ENCODE peak calls at places on chromosome 14, in ten cellular contexts. W is IMR-90, C is testis, O is cardiac muscle cell, J is colonic mucosa, L is neuronal stem cell, Y is vagina, M is mesenchymal stem cell, U is Panc1, R is pancreas. V is an unnamed sample. For H3K9me3, H3K4me1 and H3K36me3, the result is how much of the 10 kb centered on the place peaks cover.

GRCh38 chr14:57390806-57391562 is 598 bp downstream of the NAA30 start:
- DNase-seq in W (peak), R (peak), U (no peak), Y (no peak), L (peak), C (peak), O (peak), J (peak), M (peak), V (peak)

GRCh38 chr14:60662987-60663386 is 13.7 kb upstream of the SIX1 start:
- DNase-seq in J (no peak), W (no peak), R (no peak), Y (no peak), U (no peak), C (no peak), L (no peak), M (no peak), O (no peak), V (no peak)

GRCh38 chr14:89992273-89992672 is 36.5 kb downstream of the TDP1 start:
- DNase-seq in M (no peak), W (no peak), C (no peak), O (no peak), R (no peak), L (no peak), J (no peak), Y (no peak), U (no peak), V (no peak)

GRCh38 chr14:24483604-24484252 is 24.3 kb downstream of the CMA1 start:
- DNase-seq in L (no peak), R (no peak), J (no peak), W (peak), M (peak), O (peak), Y (no peak), C (no peak), U (no peak), V (no peak)

GRCh38 chr14:94906991-94907587 is 137.2 kb upstream of the GSC start:
- DNase-seq in W (no peak), R (no peak), Y (no peak), O (no peak), C (no peak), L (no peak), U (no peak), M (no peak), J (no peak), V (no peak)

GRCh38 chr14:33946679-33947078 is 4.2 kb downstream of the EGLN3 start:
- DNase-seq in O (no peak), C (no peak), M (no peak), L (no peak), R (no peak), W (no peak), Y (no peak), J (no peak), U (no peak), V (no peak)

GRCh38 chr14:51950007-51950406 is 39.3 kb upstream of the RTRAF start:
- DNase-seq in U (no peak), O (no peak), R (no peak), C (no peak), J (no peak), L (no peak), W (no peak), Y (no peak), M (no peak), V (no peak)

GRCh38 chr14:70964492-70964891 is 57.2 kb downstream of the PCNX1 start:
- DNase-seq in L (no peak), C (no peak), R (no peak), Y (no peak), M (no peak), J (no peak), U (no peak), W (no peak), O (no peak), V (no peak)

GRCh38 chr14:55579724-55580400 is at the start of gene KTN1:
- DNase-seq in W (peak), L (peak), O (peak), M (peak), R (peak), C (peak), U (no peak), J (peak), Y (no peak), V (peak)

GRCh38 chr14:50062438-50063039 is 53.8 kb downstream of the VCPKMT start:
- DNase-seq in C (no peak), W (peak), L (no peak), Y (no peak), R (no peak), J (peak), O (peak), M (peak), U (no peak), V (no peak)

GRCh38 chr14:79411403-79412174 is 799.7 kb downstream of the DIO2 start:
- DNase-seq in J (no peak), Y (no peak), U (no peak), R (no peak), O (no peak), W (peak), C (no peak), M (no peak), L (no peak), V (no peak)

GRCh38 chr14:96271421-96271762 is 15.4 kb downstream of the BDKRB1 start:
- DNase-seq in C (no peak), L (no peak), O (no peak), U (no peak), J (no peak), R (no peak), Y (peak), W (no peak), M (no peak), V (no peak)

GRCh38 chr14:88326352-88327103 is 3.5 kb upstream of the KCNK10 start:
- DNase-seq in C (no peak), L (no peak), J (no peak), U (no peak), M (no peak), W (no peak), O (peak), R (no peak), Y (no peak), V (no peak)

GRCh38 chr14:100537701-100538565 is 49.3 kb downstream of the BEGAIN start:
- DNase-seq in O (no peak), U (no peak), R (peak), L (no peak), W (no peak), C (no peak), M (no peak), Y (no peak), J (peak), V (no peak)

GRCh38 chr14:61472801-61473376 is 151.5 kb downstream of the PRKCH start:
- DNase-seq in C (no peak), J (no peak), O (no peak), L (no peak), U (no peak), Y (peak), R (no peak), W (peak), M (peak), V (no peak)

GRCh38 chr14:70871863-70872677 is 35.2 kb upstream of the PCNX1 start:
- DNase-seq in W (no peak), J (no peak), U (no peak), M (peak), R (no peak), L (no peak), Y (no peak), C (no peak), O (no peak), V (no peak)

GRCh38 chr14:100665518-100666032 is 61.1 kb upstream of the DLK1 start:
- DNase-seq in L (no peak), R (no peak), W (no peak), M (no peak), U (no peak), O (no peak), C (peak), J (peak), Y (no peak), V (no peak)

GRCh38 chr14:79432640-79433039 is 778.7 kb downstream of the DIO2 start:
- DNase-seq in W (no peak), R (no peak), M (no peak), C (no peak), O (no peak), J (no peak), Y (no peak), L (no peak), U (no peak), V (no peak)

GRCh38 chr14:95183082-95183481 is 25.8 kb upstream of the DICER1 start:
- DNase-seq in W (no peak), C (no peak), J (no peak), O (no peak), Y (no peak), R (no peak), U (no peak), L (no peak), M (no peak), V (no peak)

GRCh38 chr14:95524706-95525512 is 8.5 kb upstream of the SYNE3 start:
- DNase-seq in R (no peak), U (no peak), O (no peak), Y (no peak), J (no peak), M (peak), L (no peak), W (peak), C (no peak), V (no peak)

GRCh38 chr14:54840336-54840735 is 62.3 kb downstream of the GCH1 start:
- DNase-seq in C (no peak), J (no peak), R (no peak), W (no peak), M (no peak), Y (no peak), U (no peak), O (no peak), L (no peak), V (no peak)

GRCh38 chr14:53842938-53843337 is 113.7 kb downstream of the BMP4 start:
- DNase-seq in U (no peak), Y (no peak), M (peak), J (no peak), C (no peak), R (no peak), O (no peak), L (no peak), W (peak), V (no peak)

GRCh38 chr14:75022655-75023054 is 19.9 kb downstream of the EIF2B2 start:
- DNase-seq in Y (no peak), R (no peak), M (peak), W (no peak), J (no peak), O (peak), U (no peak), C (no peak), L (no peak), V (peak)

GRCh38 chr14:20986811-20987210 is 3.0 kb upstream of the METTL17 start:
- DNase-seq in O (no peak), Y (no peak), J (no peak), W (peak), L (no peak), R (no peak), U (peak), C (no peak), M (peak), V (no peak)

GRCh38 chr14:105883066-105884005 is 357.0 kb downstream of the TMEM121 start:
- DNase-seq in L (no peak), W (no peak), O (no peak), R (no peak), U (no peak), J (no peak), C (no peak), Y (no peak), M (no peak), V (no peak)

GRCh38 chr14:105090493-105091334 is 25.5 kb upstream of the GPR132 start:
- DNase-seq in J (peak), Y (no peak), R (peak), O (peak), M (peak), U (no peak), W (peak), L (peak), C (peak), V (peak)

GRCh38 chr14:92693998-92694780 is 54.2 kb downstream of the LGMN start:
- DNase-seq in O (no peak), R (no peak), M (no peak), C (no peak), W (no peak), J (no peak), Y (no peak), U (no peak), L (no peak), V (peak)

GRCh38 chr14:50797250-50798047 is 33.5 kb downstream of the NIN start:
- DNase-seq in Y (no peak), M (no peak), W (peak), U (no peak), L (no peak), O (no peak), R (no peak), C (no peak), J (no peak), V (no peak)

GRCh38 chr14:61347771-61348443 is 26.5 kb downstream of the PRKCH start:
- DNase-seq in J (no peak), L (no peak), U (no peak), R (no peak), C (no peak), W (no peak), Y (no peak), M (no peak), O (no peak), V (no peak)

GRCh38 chr14:72830356-72830755 is 63.5 kb downstream of the DPF3 start:
- DNase-seq in L (no peak), O (no peak), W (no peak), Y (no peak), J (no peak), C (peak), M (no peak), R (no peak), U (no peak), V (no peak)

GRCh38 chr14:55556929-55557623 is 22.9 kb upstream of the KTN1 start:
- DNase-seq in W (peak), M (peak), J (peak), U (no peak), Y (no peak), C (peak), R (peak), O (peak), L (no peak), V (peak)

GRCh38 chr14:25988536-25988935 is 609.3 kb downstream of the NOVA1 start:
- DNase-seq in J (no peak), O (no peak), Y (no peak), U (no peak), W (no peak), L (no peak), M (no peak), R (no peak), C (no peak), V (no peak)

DNA sequence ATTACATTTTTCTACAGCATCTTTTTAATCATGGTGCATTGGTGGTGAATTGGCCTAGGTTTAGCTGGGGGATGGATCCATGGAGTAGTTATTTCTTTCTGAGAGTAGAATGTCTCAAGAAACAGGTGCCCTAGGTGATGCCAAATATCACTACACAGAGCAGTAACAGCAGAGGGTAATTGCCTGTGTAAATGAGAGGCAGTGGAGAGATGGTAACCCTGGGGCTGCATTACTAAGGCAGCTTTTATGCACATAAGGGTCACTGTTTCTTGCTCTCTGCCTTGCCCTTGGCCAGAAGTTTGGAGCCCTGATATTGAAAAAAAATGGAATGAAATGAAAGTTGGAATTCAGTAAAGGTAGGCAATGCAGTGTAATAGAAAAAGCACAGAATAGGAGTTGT is 604.0 kb downstream of the NOVA1 start:
- DNase-seq in U (no peak), J (no peak), O (no peak), L (no peak), C (no peak), M (no peak), W (no peak), R (no peak), Y (no peak), V (no peak)
- H3K9me3 ChIP-seq in U (under half), J (under half), O (under half), L (under half), C (under half), M (under half), W (under half), R (under half), Y (under half), V (under half)

GRCh38 chr14:91415794-91416743 is 1.6 kb downstream of the CCDC88C start:
- DNase-seq in W (no peak), C (no peak), O (no peak), U (no peak), Y (no peak), J (peak), R (no peak), M (no peak), L (no peak), V (no peak)
- H3K4me1 ChIP-seq in W (under half), C (under half), O (under half), U (under half), Y (under half), J (under half), R (under half), M (under half), L (under half), V (under half)

DNA sequence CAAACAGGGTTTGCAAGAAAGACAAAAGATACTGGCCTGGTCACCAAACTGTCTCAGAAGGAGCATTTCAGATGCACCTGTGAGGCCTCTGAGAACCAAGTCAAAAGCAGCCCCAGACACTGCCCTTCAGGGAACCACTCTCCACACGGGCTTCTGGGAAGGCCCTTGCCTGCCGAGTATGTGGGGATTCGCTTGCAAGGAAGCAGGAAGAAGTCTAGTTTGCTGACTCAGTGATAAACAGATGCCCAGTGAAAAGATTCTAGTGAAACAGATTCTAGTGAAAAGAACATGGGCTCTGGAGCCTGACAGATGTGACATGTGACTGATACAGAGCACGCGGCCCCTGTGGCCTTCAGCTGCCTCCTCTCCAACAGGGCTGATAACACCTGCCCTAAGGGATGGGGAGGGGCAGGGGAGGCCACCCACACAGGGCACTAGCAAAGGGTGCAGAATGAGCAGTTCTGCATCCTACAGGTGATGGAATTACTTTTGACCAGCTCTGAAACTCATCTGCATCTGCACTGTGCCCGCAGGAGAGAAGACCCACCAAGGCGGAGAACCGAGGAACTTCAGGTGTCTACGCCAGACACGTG is 19.1 kb downstream of the AMN start:
- DNase-seq in W (peak), M (no peak), O (peak), J (no peak), C (peak), R (no peak), U (no peak), Y (no peak), L (no peak), V (no peak)
- H3K36me3 ChIP-seq in W (half or more), M (half or more), O (under half), J (under half), C (under half), R (under half), U (under half), Y (under half), L (half or more), V (under half)

DNA sequence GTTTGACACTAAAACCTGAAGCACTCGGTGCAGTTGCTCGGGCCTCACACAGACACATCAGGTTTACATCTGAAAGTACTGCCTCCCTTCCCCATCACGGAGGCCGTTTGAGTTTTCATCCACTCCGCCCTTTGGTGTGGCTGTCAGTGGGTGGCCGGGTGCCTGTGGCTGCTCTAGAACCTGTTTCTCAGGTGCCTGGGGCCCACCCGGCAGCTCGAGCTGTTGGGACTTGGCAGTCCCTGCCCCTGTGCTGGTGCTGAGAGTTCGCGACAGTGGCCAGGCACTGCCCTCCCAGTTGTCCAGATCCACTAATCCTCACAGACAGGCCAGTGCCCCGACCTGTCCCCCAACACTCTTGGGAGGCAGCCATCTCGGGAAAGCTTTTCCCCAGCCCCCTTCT is 22.4 kb downstream of the XRCC3 start:
- DNase-seq in W (no peak), O (no peak), C (no peak), J (no peak), U (no peak), M (no peak), R (no peak), L (no peak), Y (peak), V (no peak)
- H3K9me3 ChIP-seq in W (under half), O (under half), C (under half), J (under half), U (under half), M (under half), R (under half), L (under half), Y (under half), V (under half)

DNA sequence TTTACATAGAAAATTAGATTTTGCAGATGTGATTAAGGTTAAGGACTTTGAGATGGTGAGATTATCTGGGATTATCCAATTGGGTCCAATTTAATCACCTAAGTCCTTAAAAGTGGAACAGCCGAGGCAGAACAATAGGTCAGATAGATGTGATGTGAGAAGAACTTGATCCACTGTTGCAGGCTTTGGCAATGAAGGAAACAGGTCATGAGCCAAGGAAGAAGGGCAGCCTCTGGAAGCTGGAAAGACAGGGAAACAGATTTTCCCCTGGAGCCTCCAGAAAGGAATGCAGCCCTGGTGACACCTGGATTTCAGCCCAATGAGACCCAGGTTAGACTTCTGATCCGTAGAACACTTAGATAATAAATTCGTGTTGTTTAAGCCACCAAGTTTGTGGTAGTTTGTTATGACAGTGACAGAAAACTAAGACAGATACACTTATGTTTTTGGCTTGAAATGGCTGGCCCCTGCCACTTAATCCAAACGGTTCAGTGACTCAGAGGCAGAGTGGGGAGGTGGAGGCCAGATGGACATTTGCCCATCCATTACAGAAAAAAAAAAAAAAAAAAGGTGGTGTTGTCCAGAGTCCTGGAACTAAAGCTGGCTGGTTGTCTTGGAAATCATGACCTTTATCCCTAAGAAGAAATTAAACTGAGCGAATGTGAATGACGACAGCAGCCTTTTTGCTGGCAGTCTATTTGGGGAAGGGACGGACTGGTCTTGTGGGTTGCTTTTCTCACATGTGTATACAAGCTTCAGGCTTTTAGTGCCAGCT is 181.9 kb upstream of the NRXN3 start:
- DNase-seq in M (no peak), O (no peak), U (no peak), J (no peak), W (no peak), C (no peak), L (no peak), R (no peak), Y (peak), V (peak)
- H3K4me1 ChIP-seq in M (under half), O (under half), U (under half), J (under half), W (under half), C (under half), L (under half), R (under half), Y (under half), V (half or more)

DNA sequence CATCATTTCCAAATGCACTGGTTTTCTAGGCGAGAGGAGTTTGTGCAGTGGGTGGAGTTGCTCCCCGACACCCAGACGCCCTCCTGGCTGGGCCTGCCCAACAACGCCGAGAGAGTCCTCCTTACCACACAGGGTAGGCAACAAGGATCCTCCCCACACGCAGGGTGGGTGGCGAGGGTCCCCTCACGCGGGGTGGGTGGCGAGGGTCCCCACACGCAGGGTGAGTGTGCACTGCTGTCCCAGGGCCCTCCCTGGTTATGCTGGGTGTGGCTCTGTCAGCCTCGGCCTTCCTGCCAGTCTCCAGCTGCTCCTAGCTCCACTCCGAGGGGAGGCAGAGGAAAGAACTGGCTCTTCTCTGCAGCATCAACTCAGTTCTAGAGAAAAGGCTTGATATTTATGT is 42.3 kb downstream of the HSP90AA1 start:
- DNase-seq in M (no peak), Y (no peak), C (no peak), L (no peak), R (no peak), U (no peak), W (no peak), O (no peak), J (no peak), V (no peak)
- H3K36me3 ChIP-seq in M (half or more), Y (under half), C (under half), L (half or more), R (under half), U (under half), W (half or more), O (half or more), J (half or more), V (half or more)

V was measured in thyroid gland.